ENCODE peak calls at places on chromosome 5, in four cellular contexts. One of them, this sample, is unnamed.

GRCh38 chr5:124746916-124747769 is 704 bp upstream of the ZNF608 start:
- DNase-seq in uterus: peak; percentile 74
- DNase-seq in aorta: peak; percentile 77
- DNase-seq in kidney: peak; percentile 93
- DNase-seq in this sample: peak; percentile 77

GRCh38 chr5:118253401-118254061 is 734.8 kb downstream of the DTWD2 start:
- DNase-seq in uterus: no peak
- DNase-seq in aorta: no peak
- DNase-seq in kidney: no peak
- DNase-seq in this sample: no peak

GRCh38 chr5:91225848-91226686 is 157.1 kb downstream of the ARRDC3 start:
- DNase-seq in uterus: no peak
- DNase-seq in aorta: no peak
- DNase-seq in kidney: no peak
- DNase-seq in this sample: peak; percentile 56

GRCh38 chr5:76379316-76379715 is 23.8 kb upstream of the IQGAP2 start:
- DNase-seq in uterus: no peak
- DNase-seq in aorta: no peak
- DNase-seq in kidney: no peak
- DNase-seq in this sample: no peak

GRCh38 chr5:134549714-134550113 is 24.2 kb downstream of the JADE2 start:
- DNase-seq in uterus: no peak
- DNase-seq in aorta: no peak
- DNase-seq in kidney: no peak
- DNase-seq in this sample: no peak

GRCh38 chr5:62457071-62457470 is 44.5 kb downstream of the IPO11 start:
- DNase-seq in uterus: no peak
- DNase-seq in aorta: no peak
- DNase-seq in kidney: no peak
- DNase-seq in this sample: no peak

GRCh38 chr5:98723061-98723460 is 50.4 kb upstream of the RGMB start:
- DNase-seq in uterus: no peak
- DNase-seq in aorta: no peak
- DNase-seq in kidney: no peak
- DNase-seq in this sample: no peak

GRCh38 chr5:75051217-75051751 is 1.1 kb downstream of the GCNT4 start:
- DNase-seq in uterus: no peak
- DNase-seq in aorta: no peak
- DNase-seq in kidney: no peak
- DNase-seq in this sample: no peak

GRCh38 chr5:10481241-10481932 is 39.7 kb downstream of the ROPN1L start:
- DNase-seq in uterus: no peak
- DNase-seq in aorta: no peak
- DNase-seq in kidney: no peak
- DNase-seq in this sample: peak; percentile 83

GRCh38 chr5:68711311-68712200 is 382.3 kb upstream of the SLC30A5 start:
- DNase-seq in uterus: no peak
- DNase-seq in aorta: no peak
- DNase-seq in kidney: no peak
- DNase-seq in this sample: no peak

GRCh38 chr5:75909223-75909622 is 174.0 kb upstream of the SV2C start:
- DNase-seq in uterus: no peak
- DNase-seq in aorta: no peak
- DNase-seq in kidney: no peak
- DNase-seq in this sample: no peak

GRCh38 chr5:143527808-143528207 is 124.3 kb upstream of the NR3C1 start:
- DNase-seq in uterus: no peak
- DNase-seq in aorta: no peak
- DNase-seq in kidney: no peak
- DNase-seq in this sample: no peak

GRCh38 chr5:34659168-34659567 is 3.0 kb downstream of the RAI14 start:
- DNase-seq in uterus: no peak
- DNase-seq in aorta: no peak
- DNase-seq in kidney: no peak
- DNase-seq in this sample: no peak

GRCh38 chr5:76256116-76256889 is 146.8 kb upstream of the IQGAP2 start:
- DNase-seq in uterus: peak; percentile 18
- DNase-seq in aorta: peak; percentile 58
- DNase-seq in kidney: no peak
- DNase-seq in this sample: peak; percentile 61

GRCh38 chr5:140345919-140346347 is 470 bp downstream of the HBEGF start:
- DNase-seq in uterus: peak; percentile 62
- DNase-seq in aorta: peak; percentile 75
- DNase-seq in kidney: peak; percentile 91
- DNase-seq in this sample: peak; percentile 92

GRCh38 chr5:102545175-102545574 is 46.4 kb upstream of the SLCO6A1 start:
- DNase-seq in uterus: no peak
- DNase-seq in aorta: no peak
- DNase-seq in kidney: no peak
- DNase-seq in this sample: peak; percentile 12

GRCh38 chr5:127096328-127096993 is 23.2 kb upstream of the C5orf63 start:
- DNase-seq in uterus: no peak
- DNase-seq in aorta: no peak
- DNase-seq in kidney: no peak
- DNase-seq in this sample: no peak

GRCh38 chr5:35869705-35870277 is 13.1 kb downstream of the IL7R start:
- DNase-seq in uterus: no peak
- DNase-seq in aorta: no peak
- DNase-seq in kidney: no peak
- DNase-seq in this sample: no peak

GRCh38 chr5:170357853-170358497 is 31.2 kb downstream of the KCNMB1 start:
- DNase-seq in uterus: peak; percentile 52
- DNase-seq in aorta: peak; percentile 88
- DNase-seq in kidney: peak; percentile 82
- DNase-seq in this sample: no peak

GRCh38 chr5:155773680-155774079 is 553.3 kb upstream of the SGCD start:
- DNase-seq in uterus: no peak
- DNase-seq in aorta: no peak
- DNase-seq in kidney: peak; percentile 49
- DNase-seq in this sample: no peak

GRCh38 chr5:352639-353598 is 31.4 kb downstream of the AHRR start:
- DNase-seq in uterus: no peak
- DNase-seq in aorta: no peak
- DNase-seq in kidney: no peak
- DNase-seq in this sample: peak; percentile 78

GRCh38 chr5:120388016-120388781 is 75.9 kb upstream of the PRR16 start:
- DNase-seq in uterus: no peak
- DNase-seq in aorta: no peak
- DNase-seq in kidney: no peak
- DNase-seq in this sample: no peak

GRCh38 chr5:155954739-155955445 is 372.1 kb upstream of the SGCD start:
- DNase-seq in uterus: no peak
- DNase-seq in aorta: no peak
- DNase-seq in kidney: no peak
- DNase-seq in this sample: no peak

GRCh38 chr5:97907611-97908400 is 724.8 kb upstream of the RIOK2 start:
- DNase-seq in uterus: no peak
- DNase-seq in aorta: no peak
- DNase-seq in kidney: no peak
- DNase-seq in this sample: no peak

GRCh38 chr5:180704362-180704761 is 35.5 kb downstream of the OR2Y1 start:
- DNase-seq in uterus: no peak
- DNase-seq in aorta: no peak
- DNase-seq in kidney: no peak
- DNase-seq in this sample: no peak

DNA sequence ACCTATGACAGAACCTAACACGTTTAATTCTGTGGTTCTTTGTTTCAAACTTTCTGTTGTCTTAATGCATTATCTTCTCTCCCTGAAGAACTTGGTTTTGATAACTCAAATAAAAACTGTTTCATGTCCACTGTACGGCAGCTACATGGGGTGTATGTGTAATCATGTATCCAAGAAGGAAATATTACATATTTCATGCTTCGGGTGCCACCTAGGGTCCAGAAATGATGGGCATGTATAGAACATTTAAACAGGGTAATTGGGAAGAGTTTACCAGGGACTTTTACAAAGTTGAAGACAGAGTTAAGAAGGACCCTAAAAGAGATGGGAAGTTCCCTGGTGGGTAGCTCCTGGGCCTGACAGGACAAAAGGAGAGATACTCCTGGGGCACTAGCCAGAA is 291.3 kb downstream of the FBXL7 start:
- DNase-seq in uterus: no peak
- DNase-seq in aorta: no peak
- DNase-seq in kidney: no peak
- DNase-seq in this sample: no peak
- H3K4me3 ChIP-seq in uterus: no peak overlapping the region
- H3K4me3 ChIP-seq in aorta: no peak overlapping the region
- H3K4me3 ChIP-seq in kidney: no peak overlapping the region
- H3K4me3 ChIP-seq in this sample: no peak overlapping the region

DNA sequence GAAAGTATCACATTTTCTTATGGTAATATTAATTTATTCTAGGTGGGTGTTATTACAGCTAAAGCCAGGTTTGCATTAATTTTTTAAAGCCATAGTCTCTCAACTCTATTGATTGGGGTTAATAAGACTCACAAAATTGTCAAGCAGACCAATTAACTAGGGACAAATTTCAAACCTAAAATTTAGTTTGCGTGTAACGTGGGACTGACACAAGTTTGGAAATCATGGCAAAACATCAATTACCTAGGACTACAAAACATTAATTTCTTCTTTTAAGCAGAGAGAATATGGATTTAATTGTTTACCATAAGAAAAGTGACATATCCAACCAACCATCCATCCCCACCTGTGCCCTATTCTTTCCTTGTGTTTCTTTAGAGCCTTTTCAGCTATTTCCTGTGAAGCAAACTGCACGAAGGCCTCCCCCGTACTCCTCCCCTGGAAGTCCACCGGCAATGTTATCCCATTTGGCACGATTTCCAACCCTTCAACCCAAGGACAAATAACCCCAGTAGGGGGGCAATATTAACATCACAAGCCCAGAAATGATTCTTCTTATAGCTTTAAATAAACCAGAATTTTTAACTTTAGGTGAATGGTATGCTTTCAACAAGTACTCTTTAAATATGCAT is 4.4 kb downstream of the HNRNPH1 start:
- DNase-seq in uterus: no peak
- DNase-seq in aorta: no peak
- DNase-seq in kidney: no peak
- DNase-seq in this sample: no peak
- H3K4me3 ChIP-seq in uterus: no peak overlapping the region
- H3K4me3 ChIP-seq in aorta: peak overlapping the region; percentile 55
- H3K4me3 ChIP-seq in kidney: peak overlapping the region; percentile 44
- H3K4me3 ChIP-seq in this sample: no peak overlapping the region

DNA sequence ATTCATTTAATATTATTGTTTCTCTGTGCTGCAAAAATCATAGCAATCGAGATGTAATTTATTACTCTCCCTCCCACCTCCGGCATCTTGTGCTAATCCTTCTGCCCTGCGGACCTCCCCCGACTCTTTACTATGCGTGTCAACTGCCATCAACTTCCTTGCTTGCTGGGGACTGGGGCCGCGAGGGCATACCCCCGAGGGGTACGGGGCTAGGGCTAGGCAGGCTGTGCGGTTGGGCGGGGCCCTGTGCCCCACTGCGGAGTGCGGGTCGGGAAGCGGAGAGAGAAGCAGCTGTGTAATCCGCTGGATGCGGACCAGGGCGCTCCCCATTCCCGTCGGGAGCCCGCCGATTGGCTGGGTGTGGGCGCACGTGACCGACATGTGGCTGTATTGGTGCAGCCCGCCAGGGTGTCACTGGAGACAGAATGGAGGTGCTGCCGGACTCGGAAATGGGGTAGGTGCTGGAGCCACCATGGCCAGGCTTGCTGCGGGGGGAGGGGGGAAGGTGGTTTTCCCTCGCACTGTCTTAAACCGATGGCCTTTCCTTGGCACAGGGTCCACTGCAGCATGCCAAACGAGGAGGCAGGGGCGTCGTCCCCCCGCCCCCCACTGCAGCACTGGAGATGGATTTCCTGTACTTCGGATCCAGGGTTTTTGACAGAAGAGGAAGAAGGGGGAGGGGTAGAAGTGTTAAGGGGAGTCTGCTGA is at the start of gene APC:
- DNase-seq in uterus: peak; percentile 90
- DNase-seq in aorta: peak; percentile 95
- DNase-seq in kidney: peak; percentile 97
- DNase-seq in this sample: peak; percentile 90
- H3K4me3 ChIP-seq in uterus: peak within 1 kb of the TSS; percentile 74
- H3K4me3 ChIP-seq in aorta: peak within 1 kb of the TSS; percentile 38
- H3K4me3 ChIP-seq in kidney: peak within 1 kb of the TSS; percentile 89
- H3K4me3 ChIP-seq in this sample: peak within 1 kb of the TSS; percentile 66

DNA sequence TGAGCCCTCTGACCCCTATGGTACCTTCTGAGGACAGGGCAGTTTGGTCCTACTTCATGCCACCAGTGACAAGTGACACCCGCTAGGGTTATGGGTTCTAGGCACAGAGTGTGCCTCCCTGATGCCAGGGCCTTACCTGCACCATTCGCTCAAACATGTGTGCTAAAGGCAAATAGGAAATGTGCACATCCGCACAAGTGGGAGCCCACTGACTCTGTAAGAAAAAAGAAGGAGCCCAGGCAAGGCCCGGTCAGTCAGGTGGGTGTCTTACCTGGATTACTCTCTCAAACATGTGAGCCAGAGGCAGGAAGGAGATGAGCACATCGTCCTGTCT is 29.1 kb upstream of the MEIKIN start:
- DNase-seq in uterus: no peak
- DNase-seq in aorta: no peak
- DNase-seq in kidney: no peak
- DNase-seq in this sample: no peak
- H3K4me3 ChIP-seq in uterus: no peak overlapping the region
- H3K4me3 ChIP-seq in aorta: no peak overlapping the region
- H3K4me3 ChIP-seq in kidney: no peak overlapping the region
- H3K4me3 ChIP-seq in this sample: no peak overlapping the region

GRCh38 chr5:160439205-160439600 is 17.5 kb downstream of the PTTG1 start:
- DNase-seq in uterus: peak; percentile 80
- DNase-seq in aorta: peak; percentile 90
- DNase-seq in kidney: peak; percentile 91
- DNase-seq in this sample: peak; percentile 78
- H3K4me3 ChIP-seq in uterus: peak overlapping the region; percentile 8
- H3K4me3 ChIP-seq in aorta: peak overlapping the region; percentile 2
- H3K4me3 ChIP-seq in kidney: peak overlapping the region; percentile 72
- H3K4me3 ChIP-seq in this sample: peak overlapping the region; percentile 4

GRCh38 chr5:16871746-16872339 is 64.2 kb downstream of the MYO10 start:
- DNase-seq in uterus: no peak
- DNase-seq in aorta: no peak
- DNase-seq in kidney: no peak
- DNase-seq in this sample: no peak
- H3K4me3 ChIP-seq in uterus: no peak overlapping the region
- H3K4me3 ChIP-seq in aorta: no peak overlapping the region
- H3K4me3 ChIP-seq in kidney: no peak overlapping the region
- H3K4me3 ChIP-seq in this sample: no peak overlapping the region

This sample was measured in H7.